ENCODE peak calls at places on chromosomes 11 and 22, in six cellular contexts. T is lower leg skin, O is fibroblast of pulmonary artery, X is mucosa of descending colon, R is H1, S is H9. P is an unnamed sample.

GRCh38 chr11:45105233-45105992 is 41.0 kb upstream of the PRDM11 start:
- DNase-seq in T (peak), O (peak), X (peak), R (peak), S (peak), P (peak)

GRCh38 chr11:45001466-45002165 is 50.9 kb upstream of the TP53I11 start:
- DNase-seq in T (no peak), O (no peak), X (no peak), R (no peak), S (no peak), P (no peak)

GRCh38 chr11:16895306-16895705 is 118.9 kb downstream of the PLEKHA7 start:
- DNase-seq in T (peak), O (no peak), X (no peak), R (no peak), S (no peak), P (no peak)

GRCh38 chr11:70503878-70504240 is 105.5 kb downstream of the CTTN start:
- DNase-seq in T (no peak), O (no peak), X (peak), R (no peak), S (peak), P (no peak)

GRCh38 chr22:31707519-31707918 is 42.4 kb downstream of the PRR14L start:
- DNase-seq in T (no peak), O (no peak), X (peak), R (no peak), S (no peak), P (no peak)

GRCh38 chr11:73167555-73167954 is 25.4 kb upstream of the FCHSD2 start:
- DNase-seq in T (no peak), O (no peak), X (no peak), R (no peak), S (no peak), P (peak)

GRCh38 chr11:93545566-93545965 is 2.4 kb upstream of the SMCO4 start:
- DNase-seq in T (no peak), O (no peak), X (no peak), R (no peak), S (no peak), P (no peak)

GRCh38 chr22:38034278-38034882 is 22.8 kb upstream of the PICK1 start:
- DNase-seq in T (no peak), O (peak), X (peak), R (peak), S (peak), P (no peak)

GRCh38 chr11:76670475-76671235 is at the start of gene LRRC32:
- DNase-seq in T (peak), O (no peak), X (peak), R (peak), S (peak), P (no peak)

GRCh38 chr11:86116996-86117705 is 48.3 kb upstream of the PICALM start:
- DNase-seq in T (no peak), O (peak), X (no peak), R (no peak), S (no peak), P (no peak)

GRCh38 chr22:44378380-44378779 is 65.6 kb upstream of the SHISAL1 start:
- DNase-seq in T (no peak), O (no peak), X (no peak), R (no peak), S (no peak), P (no peak)

GRCh38 chr11:71447791-71448256 is 369 bp downstream of the DHCR7 start:
- DNase-seq in T (no peak), O (no peak), X (peak), R (peak), S (no peak), P (no peak)

GRCh38 chr22:49479566-49479965 is 348.1 kb downstream of the BRD1 start:
- DNase-seq in T (peak), O (no peak), X (no peak), R (no peak), S (no peak), P (no peak)

DNA sequence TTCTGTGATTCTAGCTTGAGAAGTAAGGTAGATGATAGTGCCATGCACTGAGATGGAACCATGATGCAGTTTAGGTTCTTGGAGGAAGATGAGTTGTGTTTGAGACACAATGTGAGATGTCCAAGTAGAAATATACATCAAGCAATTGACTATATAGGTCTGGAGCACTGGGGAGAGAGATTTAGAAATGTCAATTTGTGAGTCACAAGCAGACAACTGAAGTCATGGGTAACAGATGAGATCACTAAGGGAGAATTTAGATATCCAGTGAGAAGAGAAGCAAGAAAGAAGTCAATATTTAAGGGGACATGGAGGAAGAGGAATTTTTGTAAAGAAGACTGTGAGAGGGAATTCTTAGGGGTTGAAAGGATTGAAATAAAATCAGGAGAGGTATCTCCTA is 65.1 kb upstream of the RRAS2 start:
- DNase-seq in T (no peak), O (peak), X (no peak), R (no peak), S (no peak), P (no peak)
- TF ChIP-seq CTCF in T (no peak), O (no peak), X (no peak), R (no peak), S (no peak), P (no peak)

GRCh38 chr11:42239102-42239501 is 779.6 kb upstream of the LRRC4C start:
- DNase-seq in T (no peak), O (peak), X (no peak), R (no peak), S (no peak), P (no peak)
- TF ChIP-seq CTCF in T (no peak), O (no peak), X (no peak), R (no peak), S (no peak), P (no peak)

DNA sequence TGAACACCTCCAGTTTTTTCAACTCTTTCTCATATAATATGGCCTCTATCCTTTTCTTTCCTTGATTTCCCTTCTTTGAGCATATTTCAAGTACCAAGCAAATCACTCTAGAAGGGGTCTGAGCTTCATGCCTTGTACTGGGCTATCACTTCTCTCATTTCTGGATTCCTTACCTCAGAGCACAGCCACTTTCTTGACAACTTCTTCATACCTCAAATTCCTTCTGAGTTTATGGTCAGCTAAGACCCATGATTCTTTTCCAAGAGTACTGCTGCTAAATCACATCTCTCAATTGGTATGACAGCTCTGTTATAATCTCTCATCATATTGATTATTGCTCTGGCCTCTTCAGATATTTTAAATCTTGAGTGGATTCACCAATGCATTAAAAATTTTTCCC is 224.8 kb upstream of the ZBED5 start:
- DNase-seq in T (no peak), O (no peak), X (no peak), R (no peak), S (no peak), P (no peak)
- TF ChIP-seq CTCF in T (no peak), O (no peak), X (no peak), R (no peak), S (no peak), P (no peak)

DNA sequence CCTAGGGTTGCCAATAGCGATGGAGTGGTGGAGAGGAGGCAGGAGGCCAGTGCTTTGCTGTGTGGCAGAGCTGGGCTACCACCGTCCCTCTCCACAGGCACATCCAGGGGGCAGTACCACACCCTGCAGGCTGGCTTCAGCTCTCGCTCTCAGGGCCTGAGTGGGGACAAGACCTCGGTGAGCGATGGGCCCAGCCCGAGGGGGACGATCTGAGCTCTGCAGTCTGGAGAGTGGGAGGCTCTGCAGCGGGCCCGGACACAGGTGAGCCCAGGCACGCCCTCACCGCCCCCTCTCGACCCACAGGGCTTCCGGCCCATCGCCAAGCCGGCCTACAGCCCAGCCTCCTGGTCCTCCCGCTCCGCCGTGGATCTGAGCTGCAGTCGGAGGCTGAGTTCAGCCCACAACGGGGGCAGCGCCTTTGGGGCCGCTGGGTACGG is 2.5 kb downstream of the PKP3 start:
- DNase-seq in T (no peak), O (peak), X (no peak), R (no peak), S (no peak), P (no peak)
- TF ChIP-seq CTCF in T (no peak), O (peak), X (no peak), R (no peak), S (peak), P (no peak)

GRCh38 chr11:5989203-5989602 is 2.4 kb upstream of the OR52L1 start:
- DNase-seq in T (no peak), O (no peak), X (no peak), R (no peak), S (no peak), P (no peak)

GRCh38 chr11:5992150-5992549 is 5.4 kb upstream of the OR52L1 start:
- DNase-seq in T (no peak), O (no peak), X (no peak), R (no peak), S (no peak), P (no peak)

GRCh38 chr11:5994791-5995190 is 8.0 kb upstream of the OR52L1 start:
- DNase-seq in T (no peak), O (no peak), X (no peak), R (no peak), S (no peak), P (no peak)

GRCh38 chr11:5986885-5987284 is at the start of gene OR52L1:
- DNase-seq in T (no peak), O (no peak), X (no peak), R (no peak), S (no peak), P (no peak)

GRCh38 chr11:5992604-5993251 is 5.9 kb upstream of the OR52L1 start:
- DNase-seq in T (no peak), O (peak), X (peak), R (no peak), S (no peak), P (no peak)
- TF ChIP-seq CTCF in T (no peak), O (peak), X (peak), R (no peak), S (peak), P (no peak)

GRCh38 chr22:24108073-24108472 is 73.2 kb upstream of the SUSD2 start:
- DNase-seq in T (no peak), O (no peak), X (no peak), R (no peak), S (peak), P (no peak)
- TF ChIP-seq CTCF in T (no peak), O (no peak), X (no peak), R (peak), S (peak), P (no peak)

GRCh38 chr22:42313804-42314581 is 43.5 kb upstream of the TCF20 start:
- DNase-seq in T (no peak), O (peak), X (peak), R (peak), S (peak), P (no peak)
- TF ChIP-seq CTCF in T (no peak), O (peak), X (peak), R (peak), S (peak), P (no peak)

P was measured in activated B cell treated with CpG ODN at 0.5 μM for 24 hours.